ENCODE peak calls at places on chromosomes 3 and 15, in ten cellular contexts. P, U, T, Q, H, Y, V, K, S and Z are unnamed samples.

GRCh38 chr3:16203031-16203430 is 28.6 kb downstream of the GALNT15 start:
- DNase-seq in P (no peak), U (no peak), T (no peak), Q (no peak), H (peak), Y (no peak), V (no peak), K (no peak), S (no peak), Z (no peak)

GRCh38 chr3:170387952-170388351 is 30.4 kb downstream of the SKIL start:
- DNase-seq in P (no peak), U (no peak), T (no peak), Q (no peak), H (no peak), Y (no peak), V (no peak), K (no peak), S (no peak), Z (no peak)

GRCh38 chr15:90660195-90660995 is 56.8 kb upstream of the BLM start:
- DNase-seq in P (peak), U (peak), T (peak), Q (peak), H (peak), Y (peak), V (no peak), K (peak), S (no peak), Z (peak)

GRCh38 chr3:98843301-98843959 is 58.1 kb downstream of the DCBLD2 start:
- DNase-seq in P (no peak), U (no peak), T (no peak), Q (no peak), H (no peak), Y (no peak), V (no peak), K (no peak), S (no peak), Z (no peak)

GRCh38 chr3:141915016-141915415 is 38.6 kb downstream of the ATP1B3 start:
- DNase-seq in P (no peak), U (no peak), T (no peak), Q (no peak), H (no peak), Y (no peak), V (no peak), K (no peak), S (no peak), Z (peak)

GRCh38 chr15:95129589-95129988 is 898.2 kb downstream of the MCTP2 start:
- DNase-seq in P (no peak), U (no peak), T (no peak), Q (no peak), H (no peak), Y (no peak), V (no peak), K (no peak), S (no peak), Z (no peak)

GRCh38 chr3:99418209-99418635 is 220.2 kb upstream of the COL8A1 start:
- DNase-seq in P (no peak), U (no peak), T (no peak), Q (no peak), H (no peak), Y (no peak), V (no peak), K (no peak), S (no peak), Z (no peak)

GRCh38 chr15:51382787-51383186 is 41.3 kb downstream of the GLDN start:
- DNase-seq in P (no peak), U (no peak), T (no peak), Q (no peak), H (no peak), Y (no peak), V (no peak), K (no peak), S (peak), Z (peak)

GRCh38 chr3:34011171-34012101 is 213.0 kb downstream of the PDCD6IP start:
- DNase-seq in P (no peak), U (no peak), T (no peak), Q (no peak), H (no peak), Y (peak), V (no peak), K (no peak), S (no peak), Z (no peak)

GRCh38 chr3:150225986-150226385 is 182.1 kb upstream of the TSC22D2 start:
- DNase-seq in P (no peak), U (no peak), T (no peak), Q (no peak), H (no peak), Y (no peak), V (no peak), K (no peak), S (no peak), Z (no peak)

GRCh38 chr3:45480871-45481270 is 92.5 kb downstream of the LARS2 start:
- DNase-seq in P (no peak), U (no peak), T (no peak), Q (no peak), H (no peak), Y (no peak), V (no peak), K (no peak), S (no peak), Z (no peak)

GRCh38 chr3:31377045-31377642 is 155.6 kb upstream of the STT3B start:
- DNase-seq in P (no peak), U (no peak), T (peak), Q (no peak), H (peak), Y (peak), V (no peak), K (no peak), S (no peak), Z (no peak)

GRCh38 chr3:2657408-2657807 is 452.8 kb downstream of the IL5RA start:
- DNase-seq in P (no peak), U (no peak), T (no peak), Q (no peak), H (no peak), Y (no peak), V (no peak), K (no peak), S (no peak), Z (no peak)

GRCh38 chr15:95432878-95433405 is 897.6 kb upstream of the NR2F2 start:
- DNase-seq in P (no peak), U (no peak), T (no peak), Q (no peak), H (no peak), Y (no peak), V (no peak), K (no peak), S (no peak), Z (no peak)

GRCh38 chr15:40844543-40844981 is 714 bp downstream of the SPINT1 start:
- DNase-seq in P (peak), U (no peak), T (no peak), Q (no peak), H (no peak), Y (no peak), V (no peak), K (peak), S (no peak), Z (peak)

GRCh38 chr3:139838269-139838957 is 96.6 kb upstream of the CLSTN2 start:
- DNase-seq in P (no peak), U (no peak), T (no peak), Q (no peak), H (no peak), Y (no peak), V (no peak), K (no peak), S (no peak), Z (no peak)

GRCh38 chr3:193377591-193377990 is 962 bp downstream of the ATP13A5 start:
- DNase-seq in P (no peak), U (no peak), T (no peak), Q (no peak), H (no peak), Y (no peak), V (no peak), K (no peak), S (no peak), Z (no peak)

GRCh38 chr3:189353988-189354735 is 182.4 kb downstream of the TPRG1 start:
- DNase-seq in P (no peak), U (no peak), T (no peak), Q (no peak), H (no peak), Y (peak), V (no peak), K (no peak), S (peak), Z (no peak)

GRCh38 chr15:83571820-83572707 is 81.9 kb upstream of the ADAMTSL3 start:
- DNase-seq in P (no peak), U (no peak), T (no peak), Q (no peak), H (no peak), Y (no peak), V (peak), K (no peak), S (peak), Z (peak)

GRCh38 chr3:127337911-127338531 is 50.2 kb upstream of the PRR20G start:
- DNase-seq in P (no peak), U (no peak), T (no peak), Q (no peak), H (no peak), Y (no peak), V (no peak), K (no peak), S (no peak), Z (no peak)

GRCh38 chr15:88284441-88285106 is 28.0 kb upstream of the NTRK3 start:
- DNase-seq in P (no peak), U (no peak), T (no peak), Q (no peak), H (no peak), Y (no peak), V (no peak), K (no peak), S (no peak), Z (no peak)

GRCh38 chr3:149152420-149152819 is 23.0 kb downstream of the HPS3 start:
- DNase-seq in P (no peak), U (no peak), T (no peak), Q (no peak), H (peak), Y (no peak), V (no peak), K (peak), S (no peak), Z (no peak)